ENCODE peak calls at places on chromosomes 1 and 21, in five cellular contexts. P, W, G, E and M are unnamed samples. For H3K9me3, the result is how much of the 10 kb centered on the place peaks cover.

GRCh38 chr1:11654571-11655262 is at the start of gene FBXO44:
- DNase-seq in P (no peak), W (peak), G (peak), E (peak), M (no peak)

GRCh38 chr21:46005481-46005881 is 23.9 kb downstream of the COL6A1 start:
- DNase-seq in P (no peak), W (no peak), G (no peak), E (no peak), M (no peak)

GRCh38 chr1:145690587-145691558 is 16.3 kb downstream of the PDZK1 start:
- DNase-seq in P (no peak), W (no peak), G (no peak), E (no peak), M (peak)

GRCh38 chr1:198776602-198777029 is 137.8 kb downstream of the PTPRC start:
- DNase-seq in P (peak), W (peak), G (peak), E (no peak), M (no peak)

GRCh38 chr1:206633708-206634121 is 1.6 kb upstream of the DYRK3 start:
- DNase-seq in P (no peak), W (no peak), G (no peak), E (no peak), M (no peak)

GRCh38 chr21:44820851-44821250 is 3.0 kb upstream of the SUMO3 start:
- DNase-seq in P (no peak), W (no peak), G (no peak), E (no peak), M (no peak)

GRCh38 chr1:169514566-169515270 is 29.0 kb upstream of the SLC19A2 start:
- DNase-seq in P (no peak), W (no peak), G (no peak), E (no peak), M (peak)

GRCh38 chr1:226107471-226108460 is 45.2 kb downstream of the H3-3A start:
- DNase-seq in P (no peak), W (no peak), G (no peak), E (no peak), M (no peak)

GRCh38 chr1:224779491-224780020 is 149.9 kb upstream of the DNAH14 start:
- DNase-seq in P (no peak), W (no peak), G (no peak), E (no peak), M (no peak)

GRCh38 chr1:205936846-205937707 is 6.2 kb downstream of the SLC26A9 start:
- DNase-seq in P (no peak), W (no peak), G (no peak), E (no peak), M (no peak)

GRCh38 chr1:112507896-112508241 is 896 bp upstream of the WNT2B start:
- DNase-seq in P (no peak), W (no peak), G (no peak), E (peak), M (peak)

GRCh38 chr1:50109647-50110075 is 941 bp downstream of the ELAVL4 start:
- DNase-seq in P (no peak), W (no peak), G (no peak), E (no peak), M (no peak)

GRCh38 chr1:185996211-185996610 is 262.0 kb downstream of the HMCN1 start:
- DNase-seq in P (peak), W (peak), G (peak), E (no peak), M (peak)

GRCh38 chr1:201215531-201216357 is 25.1 kb downstream of the IGFN1 start:
- DNase-seq in P (no peak), W (no peak), G (peak), E (no peak), M (no peak)

GRCh38 chr1:56029329-56030003 is 549.9 kb downstream of the PLPP3 start:
- DNase-seq in P (no peak), W (no peak), G (no peak), E (no peak), M (no peak)

GRCh38 chr1:179476484-179476883 is 99.3 kb downstream of the NPHS2 start:
- DNase-seq in P (no peak), W (no peak), G (no peak), E (no peak), M (no peak)
- H3K9me3 ChIP-seq in P (under half), W (under half), G (under half), E (under half), M (under half)

GRCh38 chr1:51636765-51637522 is 20.1 kb downstream of the OSBPL9 start:
- DNase-seq in P (no peak), W (peak), G (peak), E (no peak), M (peak)

GRCh38 chr1:51642739-51643142 is 25.8 kb downstream of the OSBPL9 start:
- DNase-seq in P (peak), W (no peak), G (no peak), E (no peak), M (no peak)

GRCh38 chr1:51636191-51636590 is 19.3 kb downstream of the OSBPL9 start:
- DNase-seq in P (no peak), W (no peak), G (no peak), E (no peak), M (no peak)

GRCh38 chr1:51638350-51638749 is 21.5 kb downstream of the OSBPL9 start:
- DNase-seq in P (no peak), W (no peak), G (no peak), E (no peak), M (no peak)

DNA sequence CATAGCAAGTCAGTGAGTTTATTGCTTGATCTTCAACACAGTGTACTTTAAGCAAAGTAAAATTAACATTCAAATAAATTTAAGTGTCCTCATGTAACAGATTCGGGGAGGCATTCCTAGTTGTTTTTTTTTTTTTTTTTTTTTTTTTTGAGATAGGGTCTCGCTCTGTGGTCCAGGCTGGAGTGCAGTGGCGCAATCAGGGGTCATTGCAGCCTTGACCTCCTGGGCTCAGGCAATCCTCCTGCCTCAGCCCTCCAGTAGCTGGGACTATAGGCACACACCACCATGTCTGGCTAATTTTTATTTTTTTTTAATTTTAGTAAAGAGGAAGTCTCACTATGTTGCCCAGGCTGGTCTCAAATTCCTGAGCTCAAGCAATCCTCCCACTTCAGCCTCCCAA is 22.8 kb downstream of the OSBPL9 start:
- DNase-seq in P (no peak), W (no peak), G (no peak), E (no peak), M (no peak)
- H3K4me3 ChIP-seq in P (no peak), W (no peak), G (no peak), E (no peak), M (no peak)

GRCh38 chr1:6123816-6124215 is 56.3 kb downstream of the CHD5 start:
- DNase-seq in P (no peak), W (no peak), G (no peak), E (no peak), M (no peak)
- H3K27ac ChIP-seq in P (no peak), W (no peak), G (no peak), E (no peak), M (no peak)

GRCh38 chr1:167322483-167322882 is 101.8 kb downstream of the POU2F1 start:
- DNase-seq in P (no peak), W (no peak), G (no peak), E (no peak), M (no peak)
- H3K9me3 ChIP-seq in P (under half), W (under half), G (half or more), E (under half), M (under half)

DNA sequence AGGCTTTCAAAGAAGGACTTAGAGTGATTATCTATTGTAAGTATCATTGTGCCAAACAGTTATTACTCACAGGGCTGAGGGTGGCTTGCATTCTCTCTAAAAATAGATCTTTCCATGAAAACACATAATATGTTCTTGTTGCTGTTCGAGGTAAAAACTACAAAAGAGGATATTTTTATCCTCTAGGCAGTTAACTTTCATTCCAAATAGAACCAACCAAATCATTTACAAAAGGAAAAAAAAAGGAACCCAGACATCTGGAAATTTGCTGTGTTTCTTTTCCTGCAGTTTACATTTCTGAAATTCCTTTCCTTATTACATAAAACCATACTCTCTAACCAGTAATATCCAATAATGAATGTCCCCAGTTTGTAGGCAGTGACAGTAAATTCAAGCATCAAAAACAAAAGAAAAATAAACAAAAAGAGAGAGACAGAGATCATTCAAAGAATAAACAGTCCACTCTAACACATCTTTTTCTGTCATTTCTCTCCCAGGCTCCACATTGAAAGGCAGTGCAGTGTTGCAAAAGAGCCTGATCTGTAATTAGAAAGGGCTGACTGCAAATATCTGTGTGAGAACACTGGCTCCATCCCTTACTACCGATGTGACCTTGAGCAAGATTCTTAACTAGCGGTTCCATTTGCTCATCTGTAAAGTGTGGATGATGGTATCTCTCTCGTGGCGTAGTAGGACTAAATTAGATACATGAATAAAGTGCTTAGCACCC is 27.1 kb upstream of the SLC44A3 start:
- DNase-seq in P (no peak), W (no peak), G (no peak), E (no peak), M (no peak)
- H3K4me3 ChIP-seq in P (no peak), W (no peak), G (peak), E (no peak), M (no peak)